ENCODE peak calls at places on chromosomes 1 and 21, in seven cellular contexts. U, N, D, C, K, V and H are unnamed samples.

GRCh38 chr1:211082824-211083223 is 51.1 kb downstream of the KCNH1 start:
- DNase-seq in U (no peak), N (no peak), D (no peak), C (no peak), K (no peak), V (no peak), H (no peak)

GRCh38 chr1:171913385-171913784 is 72.1 kb downstream of the DNM3 start:
- DNase-seq in U (peak), N (no peak), D (no peak), C (no peak), K (no peak), V (peak), H (no peak)

GRCh38 chr1:21921100-21921875 is 15.8 kb downstream of the HSPG2 start:
- DNase-seq in U (no peak), N (no peak), D (no peak), C (no peak), K (no peak), V (no peak), H (no peak)

GRCh38 chr21:44357064-44357837 is 3.8 kb downstream of the TRPM2 start:
- DNase-seq in U (no peak), N (no peak), D (no peak), C (no peak), K (no peak), V (no peak), H (no peak)

GRCh38 chr1:155078496-155079209 is at the start of gene EFNA3:
- DNase-seq in U (peak), N (peak), D (peak), C (no peak), K (peak), V (peak), H (peak)

GRCh38 chr1:231181271-231181670 is 19.4 kb downstream of the TRIM67 start:
- DNase-seq in U (no peak), N (no peak), D (no peak), C (no peak), K (no peak), V (no peak), H (no peak)

GRCh38 chr1:46535063-46535462 is 16.4 kb downstream of the KNCN start:
- DNase-seq in U (no peak), N (no peak), D (no peak), C (no peak), K (peak), V (no peak), H (no peak)

GRCh38 chr1:229119161-229119560 is 151.8 kb upstream of the RAB4A start:
- DNase-seq in U (no peak), N (no peak), D (no peak), C (no peak), K (no peak), V (no peak), H (no peak)

GRCh38 chr1:224896130-224896781 is 33.2 kb upstream of the DNAH14 start:
- DNase-seq in U (no peak), N (no peak), D (no peak), C (no peak), K (no peak), V (no peak), H (no peak)

GRCh38 chr1:24191860-24192259 is 4.8 kb upstream of the IFNLR1 start:
- DNase-seq in U (peak), N (no peak), D (peak), C (no peak), K (no peak), V (peak), H (no peak)

GRCh38 chr1:186974774-186975181 is 146.0 kb downstream of the PLA2G4A start:
- DNase-seq in U (peak), N (no peak), D (no peak), C (no peak), K (no peak), V (peak), H (no peak)

GRCh38 chr21:42833439-42833815 is 45.9 kb downstream of the WDR4 start:
- DNase-seq in U (no peak), N (no peak), D (peak), C (no peak), K (peak), V (no peak), H (no peak)

GRCh38 chr1:245085508-245086095 is 69.2 kb upstream of the KIF26B start:
- DNase-seq in U (peak), N (no peak), D (peak), C (no peak), K (no peak), V (peak), H (no peak)
- TF ChIP-seq CTCF in U (peak), N (no peak), D (no peak), C (no peak), K (no peak), V (peak), H (no peak)

GRCh38 chr1:6148497-6149241 is 31.5 kb downstream of the CHD5 start:
- DNase-seq in U (peak), N (peak), D (peak), C (no peak), K (peak), V (no peak), H (peak)
- TF ChIP-seq CTCF in U (no peak), N (no peak), D (no peak), C (no peak), K (no peak), V (no peak), H (no peak)

DNA sequence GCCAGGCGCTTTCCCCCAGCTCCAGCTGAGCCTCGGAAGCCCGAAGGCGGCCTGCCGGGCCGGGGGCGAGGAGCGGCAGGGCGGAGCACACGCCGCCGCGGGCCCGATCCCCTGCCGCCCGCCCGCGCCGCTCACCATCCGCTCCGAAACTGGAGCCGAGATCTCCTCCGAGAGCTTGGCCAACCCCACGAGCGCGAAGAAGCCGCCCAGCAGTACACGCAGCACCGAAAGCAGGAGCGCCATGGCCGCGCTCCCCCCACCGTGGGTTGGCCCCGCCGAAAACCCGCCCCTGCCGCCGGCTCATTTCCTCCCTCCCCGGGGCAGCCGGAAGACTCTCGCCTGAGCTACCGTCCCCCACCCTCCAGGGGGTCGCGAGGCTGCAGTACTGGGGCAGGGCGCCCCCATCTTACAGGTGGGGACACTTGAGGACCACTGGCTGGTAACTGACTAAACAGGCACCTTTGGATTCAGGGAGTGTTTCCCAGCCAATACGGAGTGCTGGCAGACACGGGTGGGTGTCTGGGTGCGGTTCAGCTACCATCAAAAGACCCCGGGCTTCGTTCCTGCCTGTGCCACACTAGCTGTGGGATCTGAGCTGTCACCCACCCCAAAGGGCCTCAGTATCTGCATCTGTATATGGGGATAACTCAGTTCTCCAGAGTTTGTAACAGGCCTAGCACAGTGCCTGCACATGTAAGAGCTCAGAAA is at the start of gene TMEM35B:
- DNase-seq in U (peak), N (peak), D (peak), C (no peak), K (peak), V (peak), H (peak)
- TF ChIP-seq CTCF in U (no peak), N (no peak), D (no peak), C (peak), K (no peak), V (no peak), H (no peak)

DNA sequence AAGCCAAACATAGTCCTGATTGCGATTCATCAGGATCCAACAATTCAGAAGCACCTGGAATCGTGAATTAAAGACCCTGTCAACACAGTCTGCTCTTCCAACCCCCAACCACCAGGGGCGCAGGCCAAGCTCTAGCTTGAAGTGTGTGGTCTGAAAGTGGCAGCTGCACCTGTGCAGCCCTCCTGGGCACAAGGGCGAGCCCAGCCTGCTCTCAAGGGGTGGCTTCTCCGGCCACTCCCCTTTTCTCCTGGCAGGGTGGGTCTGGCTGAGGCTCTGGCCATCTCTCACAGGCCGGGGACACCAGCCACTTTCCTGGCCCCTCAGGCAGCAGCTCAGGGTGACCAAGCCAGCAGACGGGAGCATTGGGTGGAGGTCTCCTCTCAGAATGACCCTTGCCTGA is 62.3 kb downstream of the SLC66A1 start:
- DNase-seq in U (no peak), N (peak), D (peak), C (no peak), K (peak), V (no peak), H (no peak)
- TF ChIP-seq CTCF in U (peak), N (peak), D (peak), C (peak), K (peak), V (peak), H (no peak)

GRCh38 chr1:205590777-205591513 is 40.9 kb downstream of the ELK4 start:
- DNase-seq in U (no peak), N (no peak), D (peak), C (no peak), K (no peak), V (no peak), H (no peak)

GRCh38 chr1:205590457-205590768 is 41.4 kb downstream of the ELK4 start:
- DNase-seq in U (no peak), N (no peak), D (no peak), C (no peak), K (no peak), V (no peak), H (no peak)

GRCh38 chr1:205589618-205590456 is 42.0 kb downstream of the ELK4 start:
- DNase-seq in U (no peak), N (no peak), D (no peak), C (no peak), K (no peak), V (no peak), H (no peak)

GRCh38 chr1:205587576-205587975 is 44.2 kb downstream of the ELK4 start:
- DNase-seq in U (no peak), N (no peak), D (no peak), C (no peak), K (no peak), V (no peak), H (no peak)

GRCh38 chr1:205588691-205589445 is 42.9 kb downstream of the ELK4 start:
- DNase-seq in U (peak), N (no peak), D (peak), C (no peak), K (peak), V (peak), H (no peak)
- TF ChIP-seq CTCF in U (peak), N (peak), D (peak), C (peak), K (no peak), V (peak), H (no peak)

GRCh38 chr1:185721553-185721952 is 12.6 kb upstream of the HMCN1 start:
- DNase-seq in U (no peak), N (no peak), D (no peak), C (no peak), K (no peak), V (no peak), H (no peak)

GRCh38 chr1:185716095-185716494 is 18.1 kb upstream of the HMCN1 start:
- DNase-seq in U (no peak), N (no peak), D (no peak), C (no peak), K (no peak), V (no peak), H (no peak)

GRCh38 chr1:185720633-185721272 is 13.4 kb upstream of the HMCN1 start:
- DNase-seq in U (peak), N (no peak), D (no peak), C (no peak), K (no peak), V (peak), H (no peak)

DNA sequence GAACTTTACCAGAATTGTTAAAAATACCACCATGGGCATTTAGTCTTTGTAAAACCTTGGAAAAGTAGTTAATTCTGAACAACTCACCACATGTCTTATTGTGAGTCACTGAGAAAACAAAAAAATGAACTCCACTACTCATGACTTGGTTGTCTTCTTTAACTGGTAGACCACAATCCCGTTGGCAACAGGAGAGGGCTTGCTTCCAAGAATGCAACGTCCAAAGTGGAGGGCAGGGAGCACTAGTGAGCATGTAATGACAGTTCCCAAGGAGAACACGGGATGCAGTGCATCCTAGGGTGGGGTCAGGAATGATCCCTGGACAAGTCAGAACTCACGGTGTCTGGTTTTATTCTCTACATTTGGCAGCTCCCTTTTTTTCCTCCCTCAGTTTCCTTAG is 15.2 kb upstream of the HMCN1 start:
- DNase-seq in U (peak), N (no peak), D (no peak), C (no peak), K (peak), V (peak), H (no peak)
- TF ChIP-seq CTCF in U (peak), N (peak), D (no peak), C (no peak), K (peak), V (peak), H (no peak)

GRCh38 chr21:31140025-31140424 is 101.7 kb upstream of the KRTAP19-8 start:
- DNase-seq in U (no peak), N (no peak), D (no peak), C (no peak), K (no peak), V (no peak), H (no peak)

GRCh38 chr21:31141389-31142021 is 103.2 kb upstream of the KRTAP19-8 start:
- DNase-seq in U (no peak), N (no peak), D (no peak), C (no peak), K (no peak), V (no peak), H (no peak)

GRCh38 chr21:31143021-31143420 is 104.7 kb upstream of the KRTAP19-8 start:
- DNase-seq in U (no peak), N (no peak), D (no peak), C (no peak), K (no peak), V (no peak), H (no peak)

GRCh38 chr21:31145271-31145801 is 107.1 kb upstream of the KRTAP19-8 start:
- DNase-seq in U (no peak), N (no peak), D (no peak), C (no peak), K (no peak), V (no peak), H (no peak)

GRCh38 chr21:31142600-31142999 is 104.3 kb upstream of the KRTAP19-8 start:
- DNase-seq in U (no peak), N (no peak), D (no peak), C (no peak), K (peak), V (no peak), H (no peak)
- TF ChIP-seq CTCF in U (no peak), N (no peak), D (peak), C (no peak), K (no peak), V (no peak), H (no peak)